ENCODE peak calls at places on chromosomes 6 and 20, in six cellular contexts. One of them, this sample, is unnamed.
A peak's percentile ranks its signal among the peaks of the same experiment; 100 is the strongest.

GRCh38 chr6:89214197-89214596 is 3.0 kb downstream of the GABRR1 start:
- DNase-seq in GM13976: no peak
- DNase-seq in transverse colon: no peak
- DNase-seq in mucosa of descending colon: no peak
- DNase-seq in nephron progenitor cell: no peak
- DNase-seq in kidney: no peak
- DNase-seq in this sample: no peak

GRCh38 chr20:38121741-38122140 is 43.3 kb downstream of the TGM2 start:
- DNase-seq in GM13976: no peak
- DNase-seq in transverse colon: no peak
- DNase-seq in mucosa of descending colon: no peak
- DNase-seq in nephron progenitor cell: no peak
- DNase-seq in kidney: no peak
- DNase-seq in this sample: no peak

GRCh38 chr6:1597924-1598323 is 11.8 kb upstream of the FOXC1 start:
- DNase-seq in GM13976: no peak
- DNase-seq in transverse colon: no peak
- DNase-seq in mucosa of descending colon: no peak
- DNase-seq in nephron progenitor cell: no peak
- DNase-seq in kidney: no peak
- DNase-seq in this sample: no peak

GRCh38 chr20:18712877-18713276 is 100.7 kb upstream of the SCP2D1 start:
- DNase-seq in GM13976: no peak
- DNase-seq in transverse colon: no peak
- DNase-seq in mucosa of descending colon: no peak
- DNase-seq in nephron progenitor cell: peak; percentile 15
- DNase-seq in kidney: no peak
- DNase-seq in this sample: no peak

GRCh38 chr6:145865175-145865574 is 50.6 kb upstream of the FBXO30 start:
- DNase-seq in GM13976: no peak
- DNase-seq in transverse colon: no peak
- DNase-seq in mucosa of descending colon: no peak
- DNase-seq in nephron progenitor cell: no peak
- DNase-seq in kidney: no peak
- DNase-seq in this sample: no peak

GRCh38 chr20:38452880-38453624 is 17.9 kb upstream of the SNHG17 start:
- DNase-seq in GM13976: no peak
- DNase-seq in transverse colon: no peak
- DNase-seq in mucosa of descending colon: no peak
- DNase-seq in nephron progenitor cell: no peak
- DNase-seq in kidney: no peak
- DNase-seq in this sample: no peak

GRCh38 chr6:169160855-169161560 is 92.6 kb downstream of the THBS2 start:
- DNase-seq in GM13976: peak; percentile 17
- DNase-seq in transverse colon: no peak
- DNase-seq in mucosa of descending colon: no peak
- DNase-seq in nephron progenitor cell: no peak
- DNase-seq in kidney: peak; percentile 42
- DNase-seq in this sample: no peak

GRCh38 chr6:89481695-89482094 is 48.7 kb downstream of the ANKRD6 start:
- DNase-seq in GM13976: no peak
- DNase-seq in transverse colon: no peak
- DNase-seq in mucosa of descending colon: no peak
- DNase-seq in nephron progenitor cell: no peak
- DNase-seq in kidney: no peak
- DNase-seq in this sample: no peak

GRCh38 chr20:34515484-34516037 is 661 bp upstream of the DYNLRB1 start:
- DNase-seq in GM13976: peak; percentile 81
- DNase-seq in transverse colon: peak; percentile 80
- DNase-seq in mucosa of descending colon: peak; percentile 80
- DNase-seq in nephron progenitor cell: peak; percentile 58
- DNase-seq in kidney: peak; percentile 81
- DNase-seq in this sample: peak; percentile 62

GRCh38 chr6:49764571-49765236 is 20.5 kb upstream of the CRISP3 start:
- DNase-seq in GM13976: no peak
- DNase-seq in transverse colon: no peak
- DNase-seq in mucosa of descending colon: no peak
- DNase-seq in nephron progenitor cell: no peak
- DNase-seq in kidney: no peak
- DNase-seq in this sample: no peak

GRCh38 chr6:53673138-53673801 is 7.7 kb upstream of the KLHL31 start:
- DNase-seq in GM13976: no peak
- DNase-seq in transverse colon: no peak
- DNase-seq in mucosa of descending colon: no peak
- DNase-seq in nephron progenitor cell: no peak
- DNase-seq in kidney: no peak
- DNase-seq in this sample: no peak

GRCh38 chr6:117191448-117191847 is 73.9 kb upstream of the VGLL2 start:
- DNase-seq in GM13976: no peak
- DNase-seq in transverse colon: no peak
- DNase-seq in mucosa of descending colon: no peak
- DNase-seq in nephron progenitor cell: no peak
- DNase-seq in kidney: no peak
- DNase-seq in this sample: no peak

GRCh38 chr6:117191009-117191408 is 74.3 kb upstream of the VGLL2 start:
- DNase-seq in GM13976: no peak
- DNase-seq in transverse colon: no peak
- DNase-seq in mucosa of descending colon: no peak
- DNase-seq in nephron progenitor cell: no peak
- DNase-seq in kidney: no peak
- DNase-seq in this sample: no peak

GRCh38 chr6:117188627-117189201 is 76.6 kb upstream of the VGLL2 start:
- DNase-seq in GM13976: no peak
- DNase-seq in transverse colon: no peak
- DNase-seq in mucosa of descending colon: no peak
- DNase-seq in nephron progenitor cell: no peak
- DNase-seq in kidney: no peak
- DNase-seq in this sample: no peak
- TF ChIP-seq CTCF in GM13976: no peak
- TF ChIP-seq CTCF in transverse colon: peak; percentile 37
- TF ChIP-seq CTCF in mucosa of descending colon: no peak
- TF ChIP-seq CTCF in nephron progenitor cell: peak; percentile 35
- TF ChIP-seq CTCF in kidney: no peak
- TF ChIP-seq CTCF in this sample: peak; percentile 64

DNA sequence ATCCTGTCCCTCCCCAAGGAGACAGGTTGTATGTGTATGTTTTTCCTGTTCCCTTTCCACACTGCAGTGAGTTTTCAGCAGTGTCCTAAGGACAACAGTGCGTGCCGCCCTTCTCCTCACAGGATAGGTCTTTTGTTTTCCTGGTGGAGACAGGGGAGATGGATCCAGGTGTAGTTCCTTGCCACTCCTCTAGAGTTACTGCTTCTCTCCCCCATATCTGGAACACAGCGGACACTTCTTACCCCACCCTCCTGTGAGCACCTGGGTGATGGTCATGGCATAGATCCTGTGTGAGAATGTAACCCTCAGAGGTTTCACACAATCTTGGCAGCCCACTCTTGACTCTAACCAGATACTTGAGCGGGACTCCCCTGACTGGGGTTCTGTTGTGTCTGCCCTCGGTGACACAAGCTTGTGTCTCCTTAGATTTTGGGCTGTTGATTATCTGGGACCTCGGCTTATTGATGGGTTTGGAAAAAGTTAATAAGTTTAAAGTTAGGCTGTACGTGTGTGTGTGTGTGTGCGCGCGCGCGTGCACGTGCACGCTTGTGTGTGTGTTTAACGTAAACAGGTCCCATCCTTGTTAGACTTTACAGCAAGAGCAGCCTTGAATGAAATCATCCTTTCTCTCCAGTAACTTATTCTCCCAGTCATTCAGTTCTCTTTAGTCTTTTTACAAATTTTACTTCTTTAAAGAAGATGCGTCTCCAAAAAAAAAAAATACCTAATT is 131.3 kb upstream of the EDN1 start:
- DNase-seq in GM13976: no peak
- DNase-seq in transverse colon: no peak
- DNase-seq in mucosa of descending colon: no peak
- DNase-seq in nephron progenitor cell: no peak
- DNase-seq in kidney: no peak
- DNase-seq in this sample: no peak
- TF ChIP-seq CTCF in GM13976: no peak
- TF ChIP-seq CTCF in transverse colon: no peak
- TF ChIP-seq CTCF in mucosa of descending colon: no peak
- TF ChIP-seq CTCF in nephron progenitor cell: no peak
- TF ChIP-seq CTCF in kidney: no peak
- TF ChIP-seq CTCF in this sample: peak; percentile 13

GRCh38 chr6:6217838-6218237 is 102.6 kb downstream of the F13A1 start:
- DNase-seq in GM13976: no peak
- DNase-seq in transverse colon: no peak
- DNase-seq in mucosa of descending colon: no peak
- DNase-seq in nephron progenitor cell: no peak
- DNase-seq in kidney: no peak
- DNase-seq in this sample: no peak
- TF ChIP-seq CTCF in GM13976: no peak
- TF ChIP-seq CTCF in transverse colon: no peak
- TF ChIP-seq CTCF in mucosa of descending colon: no peak
- TF ChIP-seq CTCF in nephron progenitor cell: no peak
- TF ChIP-seq CTCF in kidney: no peak
- TF ChIP-seq CTCF in this sample: no peak

DNA sequence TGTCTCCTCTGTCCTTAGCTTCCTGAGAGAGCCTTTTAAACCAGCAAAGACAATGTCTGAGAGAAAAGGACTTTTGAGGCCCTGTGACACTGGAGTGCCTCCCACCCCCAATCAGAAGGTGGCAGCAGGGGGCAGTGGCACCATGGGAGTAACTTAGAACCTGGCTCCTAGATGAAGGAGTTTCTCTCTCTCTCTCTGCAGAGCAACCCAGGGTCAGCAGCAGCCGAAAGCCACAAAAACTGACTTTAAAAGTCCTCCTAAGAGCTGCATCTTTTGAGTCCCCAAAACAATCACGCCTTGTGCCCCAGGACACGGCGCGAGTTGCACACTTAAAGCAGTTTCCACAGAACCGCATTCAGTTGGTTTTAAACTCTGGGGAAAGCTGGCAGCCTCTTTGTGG is 5.3 kb upstream of the TCP11 start:
- DNase-seq in GM13976: no peak
- DNase-seq in transverse colon: peak; percentile 61
- DNase-seq in mucosa of descending colon: no peak
- DNase-seq in nephron progenitor cell: peak; percentile 47
- DNase-seq in kidney: no peak
- DNase-seq in this sample: peak; percentile 24
- TF ChIP-seq CTCF in GM13976: peak; percentile 25
- TF ChIP-seq CTCF in transverse colon: peak; percentile 52
- TF ChIP-seq CTCF in mucosa of descending colon: peak; percentile 17
- TF ChIP-seq CTCF in nephron progenitor cell: peak; percentile 48
- TF ChIP-seq CTCF in kidney: peak; percentile 34
- TF ChIP-seq CTCF in this sample: peak; percentile 59

GRCh38 chr6:42086665-42087050 is 36.3 kb downstream of the TAF8 start:
- DNase-seq in GM13976: no peak
- DNase-seq in transverse colon: no peak
- DNase-seq in mucosa of descending colon: no peak
- DNase-seq in nephron progenitor cell: no peak
- DNase-seq in kidney: no peak
- DNase-seq in this sample: no peak

GRCh38 chr6:42083530-42083929 is 33.2 kb downstream of the TAF8 start:
- DNase-seq in GM13976: no peak
- DNase-seq in transverse colon: no peak
- DNase-seq in mucosa of descending colon: no peak
- DNase-seq in nephron progenitor cell: no peak
- DNase-seq in kidney: no peak
- DNase-seq in this sample: no peak

GRCh38 chr6:42088101-42088591 is 37.8 kb downstream of the TAF8 start:
- DNase-seq in GM13976: no peak
- DNase-seq in transverse colon: no peak
- DNase-seq in mucosa of descending colon: no peak
- DNase-seq in nephron progenitor cell: no peak
- DNase-seq in kidney: peak; percentile 86
- DNase-seq in this sample: no peak

GRCh38 chr6:42086046-42086664 is 35.8 kb downstream of the TAF8 start:
- DNase-seq in GM13976: no peak
- DNase-seq in transverse colon: no peak
- DNase-seq in mucosa of descending colon: no peak
- DNase-seq in nephron progenitor cell: no peak
- DNase-seq in kidney: no peak
- DNase-seq in this sample: no peak

GRCh38 chr6:42084889-42085288 is 34.6 kb downstream of the TAF8 start:
- DNase-seq in GM13976: no peak
- DNase-seq in transverse colon: no peak
- DNase-seq in mucosa of descending colon: no peak
- DNase-seq in nephron progenitor cell: no peak
- DNase-seq in kidney: no peak
- DNase-seq in this sample: no peak
- TF ChIP-seq CTCF in GM13976: no peak
- TF ChIP-seq CTCF in transverse colon: no peak
- TF ChIP-seq CTCF in mucosa of descending colon: no peak
- TF ChIP-seq CTCF in nephron progenitor cell: no peak
- TF ChIP-seq CTCF in kidney: no peak
- TF ChIP-seq CTCF in this sample: no peak

DNA sequence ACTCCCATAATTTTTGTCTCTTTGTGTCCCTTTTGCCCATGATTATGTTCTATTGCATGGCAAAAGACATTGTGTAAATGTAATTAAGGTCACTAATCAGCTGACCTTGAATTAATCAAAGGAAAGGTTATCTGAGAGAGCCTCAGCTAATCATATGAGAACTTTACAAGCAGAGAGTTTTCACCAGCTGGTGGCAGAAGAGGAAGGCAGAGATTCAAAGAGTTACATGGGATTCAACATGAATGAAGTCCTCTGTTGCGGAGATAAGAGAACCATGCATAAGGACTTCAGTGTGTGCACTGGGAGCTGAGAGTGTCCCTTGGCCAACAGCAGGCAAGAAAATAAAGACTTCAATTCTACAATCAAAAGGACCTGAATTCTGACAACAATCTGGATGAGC is 494.1 kb upstream of the ARID1B start:
- DNase-seq in GM13976: no peak
- DNase-seq in transverse colon: no peak
- DNase-seq in mucosa of descending colon: no peak
- DNase-seq in nephron progenitor cell: no peak
- DNase-seq in kidney: no peak
- DNase-seq in this sample: no peak
- TF ChIP-seq CTCF in GM13976: no peak
- TF ChIP-seq CTCF in transverse colon: no peak
- TF ChIP-seq CTCF in mucosa of descending colon: no peak
- TF ChIP-seq CTCF in nephron progenitor cell: no peak
- TF ChIP-seq CTCF in kidney: no peak
- TF ChIP-seq CTCF in this sample: no peak

DNA sequence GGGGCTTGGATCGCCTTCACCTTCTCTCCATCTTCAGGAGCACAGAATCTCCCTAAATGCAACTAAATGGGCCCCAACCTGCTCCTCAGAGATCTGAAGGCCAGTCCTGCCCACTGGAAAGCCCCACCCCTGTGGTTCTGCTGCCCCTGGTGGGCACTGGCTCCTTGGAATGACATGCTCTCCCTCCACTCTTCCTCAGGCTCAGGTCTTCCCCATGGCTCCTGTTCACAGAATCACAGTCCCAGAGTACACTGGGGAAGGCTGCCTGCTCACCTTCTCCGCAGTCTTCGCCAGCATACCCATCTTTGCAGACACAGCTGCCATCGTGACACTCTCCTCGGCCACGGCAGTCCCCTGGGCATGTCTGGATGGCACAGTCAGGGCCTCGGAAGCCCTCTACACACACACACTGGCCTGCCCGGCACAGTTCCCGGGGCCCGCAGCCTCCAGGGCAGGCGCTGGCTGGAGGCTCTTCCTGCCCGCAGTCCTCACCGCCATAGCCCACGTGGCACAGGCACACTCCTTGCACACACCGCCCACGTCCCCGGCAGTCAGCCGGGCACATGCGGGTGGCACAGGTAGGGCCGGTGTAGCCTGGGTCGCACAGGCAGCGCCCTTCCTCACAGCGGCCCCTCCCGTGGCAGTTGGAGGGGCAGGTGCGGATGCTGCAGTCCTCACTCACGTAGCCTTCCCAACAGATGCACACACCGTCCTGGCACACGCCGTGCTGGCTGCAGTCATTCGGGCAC is 13.6 kb downstream of the TNXB start:
- DNase-seq in GM13976: no peak
- DNase-seq in transverse colon: no peak
- DNase-seq in mucosa of descending colon: peak; percentile 37
- DNase-seq in nephron progenitor cell: no peak
- DNase-seq in kidney: no peak
- DNase-seq in this sample: no peak
- TF ChIP-seq CTCF in GM13976: no peak
- TF ChIP-seq CTCF in transverse colon: no peak
- TF ChIP-seq CTCF in mucosa of descending colon: no peak
- TF ChIP-seq CTCF in nephron progenitor cell: no peak
- TF ChIP-seq CTCF in kidney: no peak
- TF ChIP-seq CTCF in this sample: peak; percentile 13

This sample was measured in progenitor cell of endocrine pancreas.